ENCODE peak calls at places on chromosomes 4 and X, in six cellular contexts. Z is esophagus squamous epithelium; X is CD4-positive, alpha-beta memory T cell; I is choroid plexus epithelial cell; Q is astrocyte of the cerebellum; J is BE2C. U is an unnamed sample.

GRCh38 chrX:45781901-45782553 is 581.4 kb upstream of the DIPK2B start:
- DNase-seq in Z (no peak), X (peak), I (peak), Q (no peak), J (no peak), U (peak)

GRCh38 chrX:77785400-77785745 is 643 bp downstream of the ATRX start:
- DNase-seq in Z (no peak), X (no peak), I (peak), Q (no peak), J (peak), U (peak)

GRCh38 chr4:151692821-151693504 is 67.8 kb downstream of the GATB start:
- DNase-seq in Z (no peak), X (no peak), I (no peak), Q (no peak), J (no peak), U (no peak)

GRCh38 chr4:147326581-147326980 is 154.3 kb upstream of the EDNRA start:
- DNase-seq in Z (no peak), X (no peak), I (peak), Q (no peak), J (no peak), U (no peak)

GRCh38 chr4:1873776-1874175 is 2.6 kb downstream of the NSD2 start:
- DNase-seq in Z (no peak), X (no peak), I (no peak), Q (no peak), J (no peak), U (no peak)

GRCh38 chr4:45007499-45007898 is 281.1 kb upstream of the GNPDA2 start:
- DNase-seq in Z (no peak), X (no peak), I (no peak), Q (no peak), J (no peak), U (no peak)

GRCh38 chrX:24190500-24191156 is 41.1 kb downstream of the ZFX start:
- DNase-seq in Z (no peak), X (no peak), I (peak), Q (no peak), J (no peak), U (peak)

GRCh38 chrX:148682206-148682605 is 181.8 kb downstream of the AFF2 start:
- DNase-seq in Z (no peak), X (no peak), I (no peak), Q (no peak), J (no peak), U (no peak)

GRCh38 chr4:96599752-96600151 is 759.9 kb downstream of the PDHA2 start:
- DNase-seq in Z (no peak), X (no peak), I (no peak), Q (no peak), J (no peak), U (no peak)

GRCh38 chr4:165351359-165352130 is 24.1 kb downstream of the MSMO1 start:
- DNase-seq in Z (no peak), X (no peak), I (no peak), Q (no peak), J (peak), U (no peak)

GRCh38 chrX:47191331-47191730 is 2.3 kb upstream of the UBA1 start:
- DNase-seq in Z (no peak), X (peak), I (peak), Q (no peak), J (no peak), U (peak)

GRCh38 chr4:128636906-128637305 is 172.6 kb upstream of the JADE1 start:
- DNase-seq in Z (no peak), X (no peak), I (no peak), Q (no peak), J (no peak), U (no peak)

GRCh38 chr4:41029098-41029497 is 185.2 kb downstream of the APBB2 start:
- DNase-seq in Z (no peak), X (no peak), I (peak), Q (no peak), J (no peak), U (no peak)

GRCh38 chr4:76087007-76087769 is 12.7 kb downstream of the ART3 start:
- DNase-seq in Z (no peak), X (no peak), I (peak), Q (peak), J (peak), U (peak)

GRCh38 chrX:80550722-80551121 is 130.5 kb downstream of the TENT5D start:
- DNase-seq in Z (no peak), X (no peak), I (no peak), Q (no peak), J (no peak), U (no peak)

GRCh38 chrX:45527834-45528233 is 327.2 kb upstream of the DIPK2B start:
- DNase-seq in Z (no peak), X (no peak), I (no peak), Q (no peak), J (no peak), U (no peak)

GRCh38 chr4:156390599-156391296 is 437.1 kb upstream of the CTSO start:
- DNase-seq in Z (no peak), X (no peak), I (peak), Q (peak), J (no peak), U (no peak)

GRCh38 chrX:19566359-19567141 is 51.2 kb upstream of the MAP3K15 start:
- DNase-seq in Z (no peak), X (no peak), I (peak), Q (no peak), J (no peak), U (no peak)

GRCh38 chr4:6250235-6250983 is 19.2 kb upstream of the WFS1 start:
- DNase-seq in Z (no peak), X (peak), I (peak), Q (peak), J (no peak), U (peak)

GRCh38 chr4:88965053-88965452 is 91.9 kb downstream of the FAM13A start:
- DNase-seq in Z (no peak), X (no peak), I (peak), Q (no peak), J (no peak), U (no peak)

GRCh38 chrX:57587607-57588006 is 4.2 kb upstream of the ZXDB start:
- DNase-seq in Z (no peak), X (no peak), I (no peak), Q (no peak), J (no peak), U (no peak)

GRCh38 chr4:106985830-106986229 is 50.3 kb downstream of the DKK2 start:
- DNase-seq in Z (no peak), X (no peak), I (no peak), Q (peak), J (no peak), U (no peak)

GRCh38 chr4:8696369-8697127 is 104.0 kb downstream of the CPZ start:
- DNase-seq in Z (no peak), X (no peak), I (no peak), Q (no peak), J (no peak), U (no peak)

GRCh38 chr4:176902710-176903323 is 110.1 kb upstream of the VEGFC start:
- DNase-seq in Z (no peak), X (no peak), I (peak), Q (peak), J (no peak), U (no peak)

GRCh38 chr4:163932504-163932903 is 438.0 kb downstream of the TMA16 start:
- DNase-seq in Z (no peak), X (no peak), I (no peak), Q (no peak), J (no peak), U (no peak)

GRCh38 chr4:81404294-81404693 is 67.4 kb downstream of the RASGEF1B start:
- DNase-seq in Z (no peak), X (no peak), I (peak), Q (no peak), J (no peak), U (no peak)

GRCh38 chrX:100358766-100359165 is 51.3 kb downstream of the PCDH19 start:
- DNase-seq in Z (no peak), X (no peak), I (no peak), Q (no peak), J (no peak), U (no peak)

GRCh38 chr4:66585767-66586166 is 915.5 kb upstream of the EPHA5 start:
- DNase-seq in Z (no peak), X (no peak), I (no peak), Q (no peak), J (no peak), U (no peak)

GRCh38 chr4:137892134-137892533 is 350.0 kb downstream of the SLC7A11 start:
- DNase-seq in Z (no peak), X (no peak), I (peak), Q (peak), J (no peak), U (no peak)

GRCh38 chr4:6042293-6043063 is 24.2 kb upstream of the C4orf50 start:
- DNase-seq in Z (no peak), X (no peak), I (no peak), Q (no peak), J (no peak), U (no peak)

GRCh38 chr4:39096847-39097246 is 34.8 kb downstream of the KLHL5 start:
- DNase-seq in Z (no peak), X (no peak), I (no peak), Q (no peak), J (no peak), U (no peak)

GRCh38 chr4:117085185-117085701 is at the start of gene TRAM1L1:
- DNase-seq in Z (no peak), X (no peak), I (peak), Q (peak), J (peak), U (peak)

GRCh38 chrX:129932792-129933321 is 26.9 kb downstream of the UTP14A start:
- DNase-seq in Z (no peak), X (no peak), I (no peak), Q (no peak), J (peak), U (peak)

DNA sequence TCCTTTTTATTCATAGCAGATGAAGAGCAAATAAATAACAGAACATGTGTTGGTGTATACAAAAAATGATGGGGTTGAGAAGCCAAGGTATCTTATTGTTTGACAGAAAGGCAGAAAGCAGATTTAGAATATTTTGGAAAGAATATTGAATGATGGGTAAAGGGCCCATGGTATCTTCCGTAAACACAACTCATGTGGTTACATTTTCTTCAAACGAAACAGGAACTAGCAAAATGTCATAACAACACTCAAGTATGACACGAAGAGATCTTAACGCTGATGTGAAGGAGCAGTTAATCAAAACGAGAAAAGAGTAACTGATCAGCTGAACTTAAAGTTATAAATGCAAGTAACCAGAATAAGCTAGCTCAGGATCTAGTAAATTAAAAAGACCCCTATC is 195.7 kb upstream of the GK2 start:
- DNase-seq in Z (no peak), X (no peak), I (no peak), Q (no peak), J (no peak), U (no peak)
- H3K4me3 ChIP-seq in Z (no peak), X (no peak), I (no peak), Q (no peak), J (no peak), U (no peak)

GRCh38 chrX:6226646-6227444 is 1.8 kb downstream of the NLGN4X start:
- DNase-seq in Z (no peak), X (no peak), I (no peak), Q (no peak), J (no peak), U (peak)
- H3K4me3 ChIP-seq in Z (peak), X (no peak), I (no peak), Q (peak), J (no peak), U (peak)

GRCh38 chr4:142402156-142402555 is 443.9 kb downstream of the INPP4B start:
- DNase-seq in Z (no peak), X (no peak), I (no peak), Q (no peak), J (no peak), U (no peak)

GRCh38 chr4:142402925-142403324 is 443.2 kb downstream of the INPP4B start:
- DNase-seq in Z (no peak), X (no peak), I (no peak), Q (no peak), J (no peak), U (no peak)

GRCh38 chr4:142405021-142405991 is 440.8 kb downstream of the INPP4B start:
- DNase-seq in Z (no peak), X (peak), I (peak), Q (no peak), J (no peak), U (peak)

GRCh38 chr4:142406051-142406549 is 440.0 kb downstream of the INPP4B start:
- DNase-seq in Z (no peak), X (no peak), I (peak), Q (no peak), J (no peak), U (peak)

GRCh38 chr4:142404191-142404611 is 441.9 kb downstream of the INPP4B start:
- DNase-seq in Z (no peak), X (no peak), I (peak), Q (no peak), J (no peak), U (no peak)
- H3K4me3 ChIP-seq in Z (peak), X (peak), I (peak), Q (peak), J (no peak), U (peak)

GRCh38 chr4:87620491-87620890 is 12.2 kb downstream of the DSPP start:
- DNase-seq in Z (no peak), X (no peak), I (no peak), Q (no peak), J (no peak), U (no peak)
- H3K4me3 ChIP-seq in Z (no peak), X (no peak), I (no peak), Q (no peak), J (no peak), U (no peak)

GRCh38 chrX:49002091-49002935 is at the start of gene GRIPAP1:
- DNase-seq in Z (peak), X (peak), I (peak), Q (peak), J (peak), U (peak)
- H3K4me3 ChIP-seq in Z (peak), X (peak), I (peak), Q (peak), J (peak), U (peak)

GRCh38 chrX:140762061-140762460 is 52.5 kb downstream of the LINC00632 start:
- DNase-seq in Z (no peak), X (peak), I (peak), Q (peak), J (peak), U (peak)

GRCh38 chrX:140764401-140764919 is 54.9 kb downstream of the LINC00632 start:
- DNase-seq in Z (no peak), X (no peak), I (peak), Q (no peak), J (peak), U (peak)

GRCh38 chrX:140767646-140768045 is 58.1 kb downstream of the LINC00632 start:
- DNase-seq in Z (no peak), X (no peak), I (no peak), Q (no peak), J (no peak), U (no peak)

GRCh38 chrX:140765043-140765784 is 55.7 kb downstream of the LINC00632 start:
- DNase-seq in Z (no peak), X (no peak), I (peak), Q (peak), J (peak), U (peak)

GRCh38 chrX:140766024-140766611 is 56.6 kb downstream of the LINC00632 start:
- DNase-seq in Z (no peak), X (peak), I (peak), Q (peak), J (peak), U (peak)
- H3K4me3 ChIP-seq in Z (no peak), X (no peak), I (peak), Q (peak), J (peak), U (no peak)

GRCh38 chr4:142416121-142416520 is 430.0 kb downstream of the INPP4B start:
- DNase-seq in Z (no peak), X (no peak), I (no peak), Q (no peak), J (no peak), U (no peak)
- H3K4me3 ChIP-seq in Z (no peak), X (no peak), I (no peak), Q (no peak), J (no peak), U (no peak)

U was measured in hepatocyte.